ENCODE peak calls at places on chromosomes 5 and 9, in ten cellular contexts. R, N, D, S, Y, G, B, X, P and A are unnamed samples.

GRCh38 chr5:69525490-69525889 is 32.9 kb downstream of the OCLN start:
- DNase-seq in R (no peak), N (no peak), D (no peak), S (no peak), Y (no peak), G (no peak), B (no peak), X (no peak), P (no peak), A (no peak)

GRCh38 chr9:1768561-1768960 is 246.6 kb upstream of the SMARCA2 start:
- DNase-seq in R (no peak), N (no peak), D (no peak), S (no peak), Y (no peak), G (no peak), B (no peak), X (no peak), P (no peak), A (no peak)

GRCh38 chr9:36874921-36875320 is 159.1 kb downstream of the PAX5 start:
- DNase-seq in R (peak), N (no peak), D (no peak), S (no peak), Y (no peak), G (no peak), B (no peak), X (no peak), P (no peak), A (peak)

GRCh38 chr9:129206401-129206800 is 28.3 kb upstream of the IER5L start:
- DNase-seq in R (no peak), N (no peak), D (no peak), S (no peak), Y (no peak), G (no peak), B (no peak), X (no peak), P (no peak), A (no peak)

GRCh38 chr5:142716963-142717362 is 31.1 kb upstream of the FGF1 start:
- DNase-seq in R (peak), N (peak), D (peak), S (peak), Y (peak), G (no peak), B (peak), X (peak), P (peak), A (peak)

GRCh38 chr5:146519554-146519953 is 3.6 kb upstream of the GPR151 start:
- DNase-seq in R (no peak), N (no peak), D (no peak), S (no peak), Y (no peak), G (no peak), B (no peak), X (no peak), P (no peak), A (no peak)

GRCh38 chr9:89632136-89633135 is 27.6 kb downstream of the GADD45G start:
- DNase-seq in R (no peak), N (no peak), D (no peak), S (no peak), Y (no peak), G (no peak), B (no peak), X (no peak), P (no peak), A (no peak)

GRCh38 chr5:138488481-138488945 is 23.2 kb downstream of the EGR1 start:
- DNase-seq in R (peak), N (no peak), D (no peak), S (no peak), Y (no peak), G (no peak), B (no peak), X (peak), P (no peak), A (peak)

GRCh38 chr9:93467062-93467416 is 13.7 kb upstream of the FAM120AOS start:
- DNase-seq in R (no peak), N (no peak), D (no peak), S (no peak), Y (no peak), G (no peak), B (no peak), X (no peak), P (no peak), A (no peak)

GRCh38 chr5:39215857-39216256 is 3.5 kb downstream of the FYB1 start:
- DNase-seq in R (no peak), N (no peak), D (no peak), S (no peak), Y (no peak), G (no peak), B (no peak), X (no peak), P (no peak), A (no peak)

GRCh38 chr9:127154003-127154389 is 31.6 kb upstream of the ANGPTL2 start:
- DNase-seq in R (no peak), N (no peak), D (no peak), S (no peak), Y (no peak), G (no peak), B (no peak), X (peak), P (no peak), A (no peak)

GRCh38 chr5:5069851-5070250 is 70.3 kb upstream of the ADAMTS16 start:
- DNase-seq in R (no peak), N (no peak), D (no peak), S (no peak), Y (no peak), G (no peak), B (no peak), X (no peak), P (no peak), A (no peak)

GRCh38 chr5:39498247-39498952 is 73.6 kb upstream of the DAB2 start:
- DNase-seq in R (peak), N (no peak), D (no peak), S (no peak), Y (no peak), G (no peak), B (no peak), X (no peak), P (no peak), A (peak)

GRCh38 chr5:180990086-180990888 is 1.6 kb downstream of the BTNL3 start:
- DNase-seq in R (no peak), N (no peak), D (no peak), S (no peak), Y (no peak), G (no peak), B (no peak), X (no peak), P (no peak), A (no peak)

GRCh38 chr5:178432421-178433272 is 157.5 kb downstream of the COL23A1 start:
- DNase-seq in R (no peak), N (peak), D (peak), S (no peak), Y (no peak), G (no peak), B (no peak), X (no peak), P (no peak), A (no peak)

GRCh38 chr5:41219655-41220269 is 6.4 kb upstream of the C6 start:
- DNase-seq in R (no peak), N (no peak), D (no peak), S (no peak), Y (no peak), G (no peak), B (no peak), X (no peak), P (peak), A (no peak)

GRCh38 chr5:108945094-108945493 is 197.4 kb downstream of the FER start:
- DNase-seq in R (no peak), N (no peak), D (no peak), S (no peak), Y (no peak), G (no peak), B (no peak), X (no peak), P (no peak), A (no peak)

GRCh38 chr9:78694950-78695349 is 398.0 kb downstream of the PSAT1 start:
- DNase-seq in R (no peak), N (no peak), D (no peak), S (no peak), Y (no peak), G (no peak), B (peak), X (no peak), P (no peak), A (no peak)

GRCh38 chr9:73799446-73799845 is 647.8 kb downstream of the ANXA1 start:
- DNase-seq in R (no peak), N (no peak), D (no peak), S (no peak), Y (no peak), G (no peak), B (no peak), X (no peak), P (no peak), A (no peak)

GRCh38 chr5:157561105-157561504 is 14.5 kb downstream of the ADAM19 start:
- DNase-seq in R (no peak), N (no peak), D (no peak), S (no peak), Y (no peak), G (no peak), B (no peak), X (no peak), P (no peak), A (no peak)

GRCh38 chr5:139811076-139811607 is 15.5 kb downstream of the PSD2 start:
- DNase-seq in R (no peak), N (no peak), D (no peak), S (no peak), Y (no peak), G (no peak), B (no peak), X (no peak), P (no peak), A (no peak)

GRCh38 chr5:74135033-74135432 is 505.5 kb downstream of the ENC1 start:
- DNase-seq in R (no peak), N (no peak), D (no peak), S (no peak), Y (no peak), G (no peak), B (no peak), X (no peak), P (no peak), A (no peak)